ENCODE peak calls at places on chromosome 18, in ten cellular contexts. One of them, this sample, is unnamed. For H3K4me1, the result is how much of the 10 kb centered on the place peaks cover.

GRCh38 chr18:37403100-37403781 is 162.4 kb downstream of the CELF4 start:
- DNase-seq in GM23248: peak
- DNase-seq in iPS DF 6.9: no peak
- DNase-seq in heart right ventricle: peak
- DNase-seq in K562: no peak
- DNase-seq in vagina: no peak
- DNase-seq in trophoblast cell: peak
- DNase-seq in pancreas: no peak
- DNase-seq in esophagus squamous epithelium: no peak
- DNase-seq in A549: no peak
- DNase-seq in this sample: no peak

GRCh38 chr18:75213610-75214009 is 3.0 kb downstream of the TSHZ1 start:
- DNase-seq in GM23248: peak
- DNase-seq in iPS DF 6.9: no peak
- DNase-seq in heart right ventricle: no peak
- DNase-seq in K562: no peak
- DNase-seq in vagina: no peak
- DNase-seq in trophoblast cell: no peak
- DNase-seq in pancreas: no peak
- DNase-seq in esophagus squamous epithelium: no peak
- DNase-seq in A549: no peak
- DNase-seq in this sample: no peak

GRCh38 chr18:1483386-1483785 is 578.7 kb downstream of the ADCYAP1 start:
- DNase-seq in GM23248: no peak
- DNase-seq in iPS DF 6.9: no peak
- DNase-seq in heart right ventricle: no peak
- DNase-seq in K562: no peak
- DNase-seq in vagina: no peak
- DNase-seq in trophoblast cell: no peak
- DNase-seq in pancreas: no peak
- DNase-seq in esophagus squamous epithelium: no peak
- DNase-seq in A549: no peak
- DNase-seq in this sample: no peak

GRCh38 chr18:61203151-61203550 is 130.1 kb upstream of the CDH20 start:
- DNase-seq in GM23248: peak
- DNase-seq in iPS DF 6.9: no peak
- DNase-seq in heart right ventricle: no peak
- DNase-seq in K562: no peak
- DNase-seq in vagina: no peak
- DNase-seq in trophoblast cell: no peak
- DNase-seq in pancreas: no peak
- DNase-seq in esophagus squamous epithelium: no peak
- DNase-seq in A549: no peak
- DNase-seq in this sample: no peak

GRCh38 chr18:33914399-33914798 is 310.3 kb downstream of the NOL4 start:
- DNase-seq in GM23248: no peak
- DNase-seq in iPS DF 6.9: no peak
- DNase-seq in heart right ventricle: no peak
- DNase-seq in K562: no peak
- DNase-seq in vagina: no peak
- DNase-seq in trophoblast cell: no peak
- DNase-seq in pancreas: no peak
- DNase-seq in esophagus squamous epithelium: no peak
- DNase-seq in A549: no peak
- DNase-seq in this sample: no peak

GRCh38 chr18:41391616-41392610 is 563.1 kb upstream of the PIK3C3 start:
- DNase-seq in GM23248: peak
- DNase-seq in iPS DF 6.9: peak
- DNase-seq in heart right ventricle: peak
- DNase-seq in K562: no peak
- DNase-seq in vagina: no peak
- DNase-seq in trophoblast cell: peak
- DNase-seq in pancreas: peak
- DNase-seq in esophagus squamous epithelium: no peak
- DNase-seq in A549: peak
- DNase-seq in this sample: no peak

GRCh38 chr18:42258301-42258965 is 303.4 kb downstream of the PIK3C3 start:
- DNase-seq in GM23248: no peak
- DNase-seq in iPS DF 6.9: no peak
- DNase-seq in heart right ventricle: no peak
- DNase-seq in K562: no peak
- DNase-seq in vagina: no peak
- DNase-seq in trophoblast cell: no peak
- DNase-seq in pancreas: no peak
- DNase-seq in esophagus squamous epithelium: no peak
- DNase-seq in A549: no peak
- DNase-seq in this sample: no peak

GRCh38 chr18:50898908-50899307 is 20.0 kb downstream of the ME2 start:
- DNase-seq in GM23248: no peak
- DNase-seq in iPS DF 6.9: no peak
- DNase-seq in heart right ventricle: no peak
- DNase-seq in K562: no peak
- DNase-seq in vagina: no peak
- DNase-seq in trophoblast cell: no peak
- DNase-seq in pancreas: no peak
- DNase-seq in esophagus squamous epithelium: no peak
- DNase-seq in A549: no peak
- DNase-seq in this sample: no peak

GRCh38 chr18:8426401-8426800 is 182.8 kb upstream of the RAB12 start:
- DNase-seq in GM23248: no peak
- DNase-seq in iPS DF 6.9: peak
- DNase-seq in heart right ventricle: no peak
- DNase-seq in K562: peak
- DNase-seq in vagina: peak
- DNase-seq in trophoblast cell: no peak
- DNase-seq in pancreas: no peak
- DNase-seq in esophagus squamous epithelium: no peak
- DNase-seq in A549: peak
- DNase-seq in this sample: no peak

GRCh38 chr18:74084184-74084583 is 63.5 kb downstream of the FBXO15 start:
- DNase-seq in GM23248: no peak
- DNase-seq in iPS DF 6.9: no peak
- DNase-seq in heart right ventricle: no peak
- DNase-seq in K562: no peak
- DNase-seq in vagina: no peak
- DNase-seq in trophoblast cell: no peak
- DNase-seq in pancreas: no peak
- DNase-seq in esophagus squamous epithelium: no peak
- DNase-seq in A549: no peak
- DNase-seq in this sample: no peak

GRCh38 chr18:7735194-7735593 is 168.1 kb downstream of the PTPRM start:
- DNase-seq in GM23248: no peak
- DNase-seq in iPS DF 6.9: no peak
- DNase-seq in heart right ventricle: no peak
- DNase-seq in K562: no peak
- DNase-seq in vagina: no peak
- DNase-seq in trophoblast cell: no peak
- DNase-seq in pancreas: no peak
- DNase-seq in esophagus squamous epithelium: no peak
- DNase-seq in A549: peak
- DNase-seq in this sample: no peak

GRCh38 chr18:40935423-40935822 is 1019.6 kb upstream of the PIK3C3 start:
- DNase-seq in GM23248: peak
- DNase-seq in iPS DF 6.9: peak
- DNase-seq in heart right ventricle: no peak
- DNase-seq in K562: peak
- DNase-seq in vagina: no peak
- DNase-seq in trophoblast cell: no peak
- DNase-seq in pancreas: no peak
- DNase-seq in esophagus squamous epithelium: no peak
- DNase-seq in A549: peak
- DNase-seq in this sample: no peak

GRCh38 chr18:26225022-26225693 is 1.1 kb upstream of the TAF4B start:
- DNase-seq in GM23248: peak
- DNase-seq in iPS DF 6.9: no peak
- DNase-seq in heart right ventricle: no peak
- DNase-seq in K562: no peak
- DNase-seq in vagina: no peak
- DNase-seq in trophoblast cell: peak
- DNase-seq in pancreas: no peak
- DNase-seq in esophagus squamous epithelium: no peak
- DNase-seq in A549: peak
- DNase-seq in this sample: no peak

GRCh38 chr18:22169011-22169888 is at the start of gene GATA6:
- DNase-seq in GM23248: peak
- DNase-seq in iPS DF 6.9: no peak
- DNase-seq in heart right ventricle: peak
- DNase-seq in K562: peak
- DNase-seq in vagina: no peak
- DNase-seq in trophoblast cell: peak
- DNase-seq in pancreas: peak
- DNase-seq in esophagus squamous epithelium: no peak
- DNase-seq in A549: peak
- DNase-seq in this sample: peak

GRCh38 chr18:55587341-55588000 is 521 bp downstream of the TCF4 start:
- DNase-seq in GM23248: peak
- DNase-seq in iPS DF 6.9: no peak
- DNase-seq in heart right ventricle: peak
- DNase-seq in K562: peak
- DNase-seq in vagina: no peak
- DNase-seq in trophoblast cell: no peak
- DNase-seq in pancreas: no peak
- DNase-seq in esophagus squamous epithelium: no peak
- DNase-seq in A549: no peak
- DNase-seq in this sample: no peak

GRCh38 chr18:76524900-76525698 is 30.1 kb upstream of the ZNF516 start:
- DNase-seq in GM23248: peak
- DNase-seq in iPS DF 6.9: no peak
- DNase-seq in heart right ventricle: no peak
- DNase-seq in K562: no peak
- DNase-seq in vagina: no peak
- DNase-seq in trophoblast cell: no peak
- DNase-seq in pancreas: no peak
- DNase-seq in esophagus squamous epithelium: no peak
- DNase-seq in A549: peak
- DNase-seq in this sample: no peak

GRCh38 chr18:500556-501405 is at the start of gene COLEC12:
- DNase-seq in GM23248: peak
- DNase-seq in iPS DF 6.9: no peak
- DNase-seq in heart right ventricle: peak
- DNase-seq in K562: peak
- DNase-seq in vagina: no peak
- DNase-seq in trophoblast cell: no peak
- DNase-seq in pancreas: peak
- DNase-seq in esophagus squamous epithelium: no peak
- DNase-seq in A549: no peak
- DNase-seq in this sample: peak

GRCh38 chr18:59198215-59198614 is 21.7 kb upstream of the GRP start:
- DNase-seq in GM23248: no peak
- DNase-seq in iPS DF 6.9: no peak
- DNase-seq in heart right ventricle: no peak
- DNase-seq in K562: no peak
- DNase-seq in vagina: no peak
- DNase-seq in trophoblast cell: no peak
- DNase-seq in pancreas: no peak
- DNase-seq in esophagus squamous epithelium: no peak
- DNase-seq in A549: no peak
- DNase-seq in this sample: no peak

GRCh38 chr18:58800582-58800981 is 64.1 kb upstream of the ZNF532 start:
- DNase-seq in GM23248: no peak
- DNase-seq in iPS DF 6.9: no peak
- DNase-seq in heart right ventricle: no peak
- DNase-seq in K562: no peak
- DNase-seq in vagina: no peak
- DNase-seq in trophoblast cell: no peak
- DNase-seq in pancreas: no peak
- DNase-seq in esophagus squamous epithelium: no peak
- DNase-seq in A549: no peak
- DNase-seq in this sample: no peak

GRCh38 chr18:63181706-63182105 is 137.9 kb downstream of the BCL2 start:
- DNase-seq in GM23248: no peak
- DNase-seq in iPS DF 6.9: no peak
- DNase-seq in heart right ventricle: no peak
- DNase-seq in K562: no peak
- DNase-seq in vagina: no peak
- DNase-seq in trophoblast cell: no peak
- DNase-seq in pancreas: no peak
- DNase-seq in esophagus squamous epithelium: no peak
- DNase-seq in A549: no peak
- DNase-seq in this sample: no peak
- H3K4me1 ChIP-seq in GM23248: under half
- H3K4me1 ChIP-seq in iPS DF 6.9: under half
- H3K4me1 ChIP-seq in heart right ventricle: half or more
- H3K4me1 ChIP-seq in K562: under half
- H3K4me1 ChIP-seq in vagina: half or more
- H3K4me1 ChIP-seq in trophoblast cell: under half
- H3K4me1 ChIP-seq in pancreas: under half
- H3K4me1 ChIP-seq in esophagus squamous epithelium: half or more
- H3K4me1 ChIP-seq in A549: under half
- H3K4me1 ChIP-seq in this sample: under half

GRCh38 chr18:70636991-70637390 is 348.1 kb downstream of the SOCS6 start:
- DNase-seq in GM23248: peak
- DNase-seq in iPS DF 6.9: no peak
- DNase-seq in heart right ventricle: no peak
- DNase-seq in K562: no peak
- DNase-seq in vagina: no peak
- DNase-seq in trophoblast cell: no peak
- DNase-seq in pancreas: no peak
- DNase-seq in esophagus squamous epithelium: no peak
- DNase-seq in A549: no peak
- DNase-seq in this sample: no peak
- H3K4me3 ChIP-seq in GM23248: no peak
- H3K4me3 ChIP-seq in iPS DF 6.9: no peak
- H3K4me3 ChIP-seq in heart right ventricle: no peak
- H3K4me3 ChIP-seq in K562: no peak
- H3K4me3 ChIP-seq in vagina: no peak
- H3K4me3 ChIP-seq in trophoblast cell: no peak
- H3K4me3 ChIP-seq in pancreas: no peak
- H3K4me3 ChIP-seq in esophagus squamous epithelium: no peak
- H3K4me3 ChIP-seq in A549: no peak
- H3K4me3 ChIP-seq in this sample: no peak

DNA sequence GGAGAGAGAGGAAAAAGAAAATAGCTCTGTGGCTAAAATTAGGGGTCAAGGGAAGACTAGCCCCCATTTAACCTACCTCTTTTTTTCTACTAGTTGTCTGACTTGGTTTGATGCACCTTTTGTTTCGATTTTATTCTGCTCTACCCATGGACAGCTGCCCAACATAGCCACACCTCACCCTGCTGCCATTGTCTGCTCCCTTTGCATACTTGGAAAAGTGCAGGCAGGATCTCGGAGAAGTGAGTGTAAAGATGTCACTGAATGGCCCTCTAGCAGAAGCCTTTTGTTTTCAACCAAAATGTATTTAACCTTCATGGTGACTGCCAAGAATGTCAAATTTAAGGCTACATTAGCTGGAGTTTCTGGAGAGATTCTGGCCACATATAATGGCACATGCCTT is 62.9 kb downstream of the SETBP1 start:
- DNase-seq in GM23248: no peak
- DNase-seq in iPS DF 6.9: no peak
- DNase-seq in heart right ventricle: no peak
- DNase-seq in K562: no peak
- DNase-seq in vagina: no peak
- DNase-seq in trophoblast cell: no peak
- DNase-seq in pancreas: no peak
- DNase-seq in esophagus squamous epithelium: no peak
- DNase-seq in A549: no peak
- DNase-seq in this sample: no peak
- H3K4me1 ChIP-seq in GM23248: under half
- H3K4me1 ChIP-seq in iPS DF 6.9: under half
- H3K4me1 ChIP-seq in heart right ventricle: half or more
- H3K4me1 ChIP-seq in K562: under half
- H3K4me1 ChIP-seq in vagina: under half
- H3K4me1 ChIP-seq in trophoblast cell: under half
- H3K4me1 ChIP-seq in pancreas: under half
- H3K4me1 ChIP-seq in esophagus squamous epithelium: under half
- H3K4me1 ChIP-seq in A549: under half
- H3K4me1 ChIP-seq in this sample: under half

GRCh38 chr18:3526421-3527354 is 76.7 kb downstream of the TGIF1 start:
- DNase-seq in GM23248: peak
- DNase-seq in iPS DF 6.9: no peak
- DNase-seq in heart right ventricle: no peak
- DNase-seq in K562: peak
- DNase-seq in vagina: no peak
- DNase-seq in trophoblast cell: peak
- DNase-seq in pancreas: no peak
- DNase-seq in esophagus squamous epithelium: no peak
- DNase-seq in A549: no peak
- DNase-seq in this sample: no peak
- H3K4me3 ChIP-seq in GM23248: no peak
- H3K4me3 ChIP-seq in iPS DF 6.9: no peak
- H3K4me3 ChIP-seq in heart right ventricle: no peak
- H3K4me3 ChIP-seq in K562: no peak
- H3K4me3 ChIP-seq in vagina: no peak
- H3K4me3 ChIP-seq in trophoblast cell: no peak
- H3K4me3 ChIP-seq in pancreas: no peak
- H3K4me3 ChIP-seq in esophagus squamous epithelium: no peak
- H3K4me3 ChIP-seq in A549: no peak
- H3K4me3 ChIP-seq in this sample: no peak

This sample was measured in lung.